ENCODE peak calls at places on chromosomes 2 and 18, in six cellular contexts. One of them, this sample, is unnamed.

GRCh38 chr18:76425299-76426101 is 69.5 kb downstream of the ZNF516 start:
- DNase-seq in choroid plexus epithelial cell: peak
- DNase-seq in foreskin fibroblast: peak
- DNase-seq in ACHN: no peak
- DNase-seq in activated T-cell treated with anti-CD3 and anti-CD28 coated beads, Interleukin-2, amount 50 U/mL, for 72 hours: no peak
- DNase-seq in occipital lobe: no peak
- DNase-seq in this sample: peak

GRCh38 chr2:152694161-152694661 is 23.1 kb downstream of the PRPF40A start:
- DNase-seq in foreskin fibroblast: peak
- DNase-seq in occipital lobe: no peak
- DNase-seq in choroid plexus epithelial cell: peak
- DNase-seq in activated T-cell treated with anti-CD3 and anti-CD28 coated beads, Interleukin-2, amount 50 U/mL, for 72 hours: peak
- DNase-seq in ACHN: peak
- DNase-seq in this sample: peak

GRCh38 chr18:39871976-39872375 is 2083.1 kb upstream of the PIK3C3 start:
- DNase-seq in choroid plexus epithelial cell: peak
- DNase-seq in foreskin fibroblast: no peak
- DNase-seq in occipital lobe: no peak
- DNase-seq in activated T-cell treated with anti-CD3 and anti-CD28 coated beads, Interleukin-2, amount 50 U/mL, for 72 hours: no peak
- DNase-seq in ACHN: no peak
- DNase-seq in this sample: no peak

GRCh38 chr2:239021651-239022436 is 174.0 kb downstream of the TWIST2 start:
- DNase-seq in activated T-cell treated with anti-CD3 and anti-CD28 coated beads, Interleukin-2, amount 50 U/mL, for 72 hours: no peak
- DNase-seq in occipital lobe: no peak
- DNase-seq in ACHN: no peak
- DNase-seq in foreskin fibroblast: no peak
- DNase-seq in choroid plexus epithelial cell: no peak
- DNase-seq in this sample: no peak

GRCh38 chr18:49920731-49921130 is 107.4 kb upstream of the ACAA2 start:
- DNase-seq in occipital lobe: no peak
- DNase-seq in choroid plexus epithelial cell: peak
- DNase-seq in ACHN: peak
- DNase-seq in foreskin fibroblast: no peak
- DNase-seq in activated T-cell treated with anti-CD3 and anti-CD28 coated beads, Interleukin-2, amount 50 U/mL, for 72 hours: no peak
- DNase-seq in this sample: peak

GRCh38 chr2:37389395-37389794 is 45.0 kb downstream of the QPCT start:
- DNase-seq in occipital lobe: no peak
- DNase-seq in activated T-cell treated with anti-CD3 and anti-CD28 coated beads, Interleukin-2, amount 50 U/mL, for 72 hours: no peak
- DNase-seq in foreskin fibroblast: no peak
- DNase-seq in choroid plexus epithelial cell: no peak
- DNase-seq in ACHN: no peak
- DNase-seq in this sample: no peak

GRCh38 chr2:185393091-185393490 is 345.5 kb upstream of the FSIP2 start:
- DNase-seq in choroid plexus epithelial cell: no peak
- DNase-seq in activated T-cell treated with anti-CD3 and anti-CD28 coated beads, Interleukin-2, amount 50 U/mL, for 72 hours: no peak
- DNase-seq in occipital lobe: no peak
- DNase-seq in ACHN: no peak
- DNase-seq in foreskin fibroblast: no peak
- DNase-seq in this sample: no peak

GRCh38 chr2:223100061-223100511 is 48.1 kb downstream of the KCNE4 start:
- DNase-seq in occipital lobe: no peak
- DNase-seq in activated T-cell treated with anti-CD3 and anti-CD28 coated beads, Interleukin-2, amount 50 U/mL, for 72 hours: no peak
- DNase-seq in choroid plexus epithelial cell: peak
- DNase-seq in foreskin fibroblast: peak
- DNase-seq in ACHN: no peak
- DNase-seq in this sample: peak

GRCh38 chr2:178865121-178865520 is 57.9 kb upstream of the TTN start:
- DNase-seq in occipital lobe: no peak
- DNase-seq in activated T-cell treated with anti-CD3 and anti-CD28 coated beads, Interleukin-2, amount 50 U/mL, for 72 hours: no peak
- DNase-seq in ACHN: peak
- DNase-seq in foreskin fibroblast: peak
- DNase-seq in choroid plexus epithelial cell: no peak
- DNase-seq in this sample: peak

GRCh38 chr2:109028738-109029443 is 39.9 kb upstream of the EDAR start:
- DNase-seq in choroid plexus epithelial cell: no peak
- DNase-seq in foreskin fibroblast: no peak
- DNase-seq in occipital lobe: no peak
- DNase-seq in activated T-cell treated with anti-CD3 and anti-CD28 coated beads, Interleukin-2, amount 50 U/mL, for 72 hours: no peak
- DNase-seq in ACHN: no peak
- DNase-seq in this sample: no peak

GRCh38 chr2:38666578-38666926 is 638 bp downstream of the GALM start:
- DNase-seq in choroid plexus epithelial cell: peak
- DNase-seq in occipital lobe: no peak
- DNase-seq in foreskin fibroblast: no peak
- DNase-seq in ACHN: peak
- DNase-seq in activated T-cell treated with anti-CD3 and anti-CD28 coated beads, Interleukin-2, amount 50 U/mL, for 72 hours: peak
- DNase-seq in this sample: no peak

GRCh38 chr2:172702451-172702850 is 33.2 kb upstream of the RAPGEF4 start:
- DNase-seq in activated T-cell treated with anti-CD3 and anti-CD28 coated beads, Interleukin-2, amount 50 U/mL, for 72 hours: no peak
- DNase-seq in occipital lobe: no peak
- DNase-seq in choroid plexus epithelial cell: no peak
- DNase-seq in ACHN: no peak
- DNase-seq in foreskin fibroblast: no peak
- DNase-seq in this sample: no peak

GRCh38 chr2:1606421-1607235 is 137.7 kb downstream of the PXDN start:
- DNase-seq in occipital lobe: no peak
- DNase-seq in activated T-cell treated with anti-CD3 and anti-CD28 coated beads, Interleukin-2, amount 50 U/mL, for 72 hours: no peak
- DNase-seq in choroid plexus epithelial cell: peak
- DNase-seq in foreskin fibroblast: no peak
- DNase-seq in ACHN: no peak
- DNase-seq in this sample: no peak

GRCh38 chr2:98736464-98736889 is 5.5 kb upstream of the MGAT4A start:
- DNase-seq in occipital lobe: no peak
- DNase-seq in foreskin fibroblast: no peak
- DNase-seq in ACHN: no peak
- DNase-seq in choroid plexus epithelial cell: no peak
- DNase-seq in activated T-cell treated with anti-CD3 and anti-CD28 coated beads, Interleukin-2, amount 50 U/mL, for 72 hours: peak
- DNase-seq in this sample: no peak

GRCh38 chr2:19623488-19623887 is 265.1 kb upstream of the OSR1 start:
- DNase-seq in activated T-cell treated with anti-CD3 and anti-CD28 coated beads, Interleukin-2, amount 50 U/mL, for 72 hours: no peak
- DNase-seq in ACHN: peak
- DNase-seq in foreskin fibroblast: peak
- DNase-seq in occipital lobe: no peak
- DNase-seq in choroid plexus epithelial cell: peak
- DNase-seq in this sample: peak

GRCh38 chr2:221463235-221463896 is 108.7 kb downstream of the EPHA4 start:
- DNase-seq in activated T-cell treated with anti-CD3 and anti-CD28 coated beads, Interleukin-2, amount 50 U/mL, for 72 hours: no peak
- DNase-seq in choroid plexus epithelial cell: no peak
- DNase-seq in foreskin fibroblast: no peak
- DNase-seq in ACHN: no peak
- DNase-seq in occipital lobe: no peak
- DNase-seq in this sample: no peak

GRCh38 chr2:239758325-239758877 is 266.7 kb downstream of the NDUFA10 start:
- DNase-seq in activated T-cell treated with anti-CD3 and anti-CD28 coated beads, Interleukin-2, amount 50 U/mL, for 72 hours: no peak
- DNase-seq in foreskin fibroblast: no peak
- DNase-seq in choroid plexus epithelial cell: peak
- DNase-seq in occipital lobe: no peak
- DNase-seq in ACHN: no peak
- DNase-seq in this sample: peak

GRCh38 chr2:142874293-142874814 is 3.1 kb upstream of the KYNU start:
- DNase-seq in activated T-cell treated with anti-CD3 and anti-CD28 coated beads, Interleukin-2, amount 50 U/mL, for 72 hours: no peak
- DNase-seq in choroid plexus epithelial cell: peak
- DNase-seq in occipital lobe: no peak
- DNase-seq in ACHN: no peak
- DNase-seq in foreskin fibroblast: peak
- DNase-seq in this sample: peak

GRCh38 chr2:119264781-119265692 is 41.4 kb downstream of the STEAP3 start:
- DNase-seq in occipital lobe: no peak
- DNase-seq in activated T-cell treated with anti-CD3 and anti-CD28 coated beads, Interleukin-2, amount 50 U/mL, for 72 hours: peak
- DNase-seq in foreskin fibroblast: peak
- DNase-seq in ACHN: peak
- DNase-seq in choroid plexus epithelial cell: peak
- DNase-seq in this sample: peak

GRCh38 chr2:144515694-144516416 is 4.1 kb downstream of the ZEB2 start:
- DNase-seq in ACHN: peak
- DNase-seq in choroid plexus epithelial cell: peak
- DNase-seq in activated T-cell treated with anti-CD3 and anti-CD28 coated beads, Interleukin-2, amount 50 U/mL, for 72 hours: peak
- DNase-seq in occipital lobe: peak
- DNase-seq in foreskin fibroblast: no peak
- DNase-seq in this sample: no peak

GRCh38 chr2:45438872-45439665 is 172.0 kb downstream of the SRBD1 start:
- DNase-seq in choroid plexus epithelial cell: no peak
- DNase-seq in activated T-cell treated with anti-CD3 and anti-CD28 coated beads, Interleukin-2, amount 50 U/mL, for 72 hours: no peak
- DNase-seq in occipital lobe: no peak
- DNase-seq in ACHN: no peak
- DNase-seq in foreskin fibroblast: no peak
- DNase-seq in this sample: no peak

GRCh38 chr2:43634604-43635306 is 2.3 kb upstream of the PLEKHH2 start:
- DNase-seq in activated T-cell treated with anti-CD3 and anti-CD28 coated beads, Interleukin-2, amount 50 U/mL, for 72 hours: no peak
- DNase-seq in occipital lobe: no peak
- DNase-seq in ACHN: no peak
- DNase-seq in choroid plexus epithelial cell: peak
- DNase-seq in foreskin fibroblast: peak
- DNase-seq in this sample: peak

GRCh38 chr2:37847792-37848191 is 77.3 kb upstream of the RMDN2 start:
- DNase-seq in ACHN: no peak
- DNase-seq in choroid plexus epithelial cell: no peak
- DNase-seq in foreskin fibroblast: no peak
- DNase-seq in activated T-cell treated with anti-CD3 and anti-CD28 coated beads, Interleukin-2, amount 50 U/mL, for 72 hours: no peak
- DNase-seq in occipital lobe: no peak
- DNase-seq in this sample: no peak

GRCh38 chr18:31990823-31991222 is 27.8 kb upstream of the RNF125 start:
- DNase-seq in occipital lobe: no peak
- DNase-seq in choroid plexus epithelial cell: no peak
- DNase-seq in activated T-cell treated with anti-CD3 and anti-CD28 coated beads, Interleukin-2, amount 50 U/mL, for 72 hours: no peak
- DNase-seq in ACHN: no peak
- DNase-seq in foreskin fibroblast: no peak
- DNase-seq in this sample: no peak

GRCh38 chr2:80303825-80304521 is 579 bp downstream of the LRRTM1 start:
- DNase-seq in occipital lobe: peak
- DNase-seq in activated T-cell treated with anti-CD3 and anti-CD28 coated beads, Interleukin-2, amount 50 U/mL, for 72 hours: no peak
- DNase-seq in foreskin fibroblast: no peak
- DNase-seq in ACHN: no peak
- DNase-seq in choroid plexus epithelial cell: no peak
- DNase-seq in this sample: no peak

GRCh38 chr18:35026407-35027061 is 14.7 kb upstream of the MAPRE2 start:
- DNase-seq in choroid plexus epithelial cell: no peak
- DNase-seq in activated T-cell treated with anti-CD3 and anti-CD28 coated beads, Interleukin-2, amount 50 U/mL, for 72 hours: no peak
- DNase-seq in foreskin fibroblast: no peak
- DNase-seq in occipital lobe: no peak
- DNase-seq in ACHN: no peak
- DNase-seq in this sample: no peak

GRCh38 chr18:40821596-40822243 is 1133.3 kb upstream of the PIK3C3 start:
- DNase-seq in activated T-cell treated with anti-CD3 and anti-CD28 coated beads, Interleukin-2, amount 50 U/mL, for 72 hours: no peak
- DNase-seq in occipital lobe: no peak
- DNase-seq in foreskin fibroblast: no peak
- DNase-seq in ACHN: no peak
- DNase-seq in choroid plexus epithelial cell: no peak
- DNase-seq in this sample: no peak

This sample was measured in AG08395.